ENCODE peak calls at places on chromosomes 11 and 22, in four cellular contexts. One of them, this sample, is unnamed.

GRCh38 chr22:36360871-36361383 is 26.8 kb downstream of the MYH9 start:
- DNase-seq in adipocyte: peak
- DNase-seq in stimulated activated CD4-positive, alpha-beta T cell treated with anti-CD3 and anti-CD28 coated beads, Interleukin-4, amount 100 ng/mL, for 48 hours: no peak
- DNase-seq in NCI-H1417: no peak
- DNase-seq in this sample: no peak

GRCh38 chr11:93303689-93304088 is 26.9 kb upstream of the DEUP1 start:
- DNase-seq in adipocyte: no peak
- DNase-seq in stimulated activated CD4-positive, alpha-beta T cell treated with anti-CD3 and anti-CD28 coated beads, Interleukin-4, amount 100 ng/mL, for 48 hours: no peak
- DNase-seq in NCI-H1417: no peak
- DNase-seq in this sample: no peak

GRCh38 chr22:40058265-40058664 is 63.5 kb downstream of the FAM83F start:
- DNase-seq in adipocyte: no peak
- DNase-seq in stimulated activated CD4-positive, alpha-beta T cell treated with anti-CD3 and anti-CD28 coated beads, Interleukin-4, amount 100 ng/mL, for 48 hours: peak
- DNase-seq in NCI-H1417: no peak
- DNase-seq in this sample: no peak

GRCh38 chr11:119368121-119369034 is 13.1 kb downstream of the USP2 start:
- DNase-seq in adipocyte: no peak
- DNase-seq in stimulated activated CD4-positive, alpha-beta T cell treated with anti-CD3 and anti-CD28 coated beads, Interleukin-4, amount 100 ng/mL, for 48 hours: no peak
- DNase-seq in NCI-H1417: no peak
- DNase-seq in this sample: peak

GRCh38 chr11:118929496-118930151 is 3.9 kb upstream of the BCL9L start:
- DNase-seq in adipocyte: peak
- DNase-seq in stimulated activated CD4-positive, alpha-beta T cell treated with anti-CD3 and anti-CD28 coated beads, Interleukin-4, amount 100 ng/mL, for 48 hours: peak
- DNase-seq in NCI-H1417: peak
- DNase-seq in this sample: peak

GRCh38 chr11:7637447-7638157 is 35.7 kb downstream of the CYB5R2 start:
- DNase-seq in adipocyte: peak
- DNase-seq in stimulated activated CD4-positive, alpha-beta T cell treated with anti-CD3 and anti-CD28 coated beads, Interleukin-4, amount 100 ng/mL, for 48 hours: no peak
- DNase-seq in NCI-H1417: no peak
- DNase-seq in this sample: no peak

GRCh38 chr11:30760341-30760740 is 174.2 kb upstream of the MPPED2 start:
- DNase-seq in adipocyte: no peak
- DNase-seq in stimulated activated CD4-positive, alpha-beta T cell treated with anti-CD3 and anti-CD28 coated beads, Interleukin-4, amount 100 ng/mL, for 48 hours: no peak
- DNase-seq in NCI-H1417: no peak
- DNase-seq in this sample: no peak

GRCh38 chr11:117189941-117190544 is 9.1 kb upstream of the TAGLN start:
- DNase-seq in adipocyte: no peak
- DNase-seq in stimulated activated CD4-positive, alpha-beta T cell treated with anti-CD3 and anti-CD28 coated beads, Interleukin-4, amount 100 ng/mL, for 48 hours: no peak
- DNase-seq in NCI-H1417: no peak
- DNase-seq in this sample: no peak

GRCh38 chr11:3222941-3223905 is 4.6 kb upstream of the MRGPRG start:
- DNase-seq in adipocyte: no peak
- DNase-seq in stimulated activated CD4-positive, alpha-beta T cell treated with anti-CD3 and anti-CD28 coated beads, Interleukin-4, amount 100 ng/mL, for 48 hours: no peak
- DNase-seq in NCI-H1417: no peak
- DNase-seq in this sample: no peak

GRCh38 chr22:42862045-42862734 is 5.1 kb upstream of the ARFGAP3 start:
- DNase-seq in adipocyte: no peak
- DNase-seq in stimulated activated CD4-positive, alpha-beta T cell treated with anti-CD3 and anti-CD28 coated beads, Interleukin-4, amount 100 ng/mL, for 48 hours: no peak
- DNase-seq in NCI-H1417: no peak
- DNase-seq in this sample: no peak

GRCh38 chr22:27810566-27810965 is 9.0 kb upstream of the MN1 start:
- DNase-seq in adipocyte: peak
- DNase-seq in stimulated activated CD4-positive, alpha-beta T cell treated with anti-CD3 and anti-CD28 coated beads, Interleukin-4, amount 100 ng/mL, for 48 hours: no peak
- DNase-seq in NCI-H1417: peak
- DNase-seq in this sample: peak

GRCh38 chr11:65859812-65860277 is 388 bp upstream of the MUS81 start:
- DNase-seq in adipocyte: peak
- DNase-seq in stimulated activated CD4-positive, alpha-beta T cell treated with anti-CD3 and anti-CD28 coated beads, Interleukin-4, amount 100 ng/mL, for 48 hours: no peak
- DNase-seq in NCI-H1417: no peak
- DNase-seq in this sample: peak

GRCh38 chr22:40043086-40043485 is 48.3 kb downstream of the FAM83F start:
- DNase-seq in adipocyte: peak
- DNase-seq in stimulated activated CD4-positive, alpha-beta T cell treated with anti-CD3 and anti-CD28 coated beads, Interleukin-4, amount 100 ng/mL, for 48 hours: no peak
- DNase-seq in NCI-H1417: no peak
- DNase-seq in this sample: peak

GRCh38 chr11:77046060-77046501 is 11.9 kb downstream of the B3GNT6 start:
- DNase-seq in adipocyte: peak
- DNase-seq in stimulated activated CD4-positive, alpha-beta T cell treated with anti-CD3 and anti-CD28 coated beads, Interleukin-4, amount 100 ng/mL, for 48 hours: peak
- DNase-seq in NCI-H1417: peak
- DNase-seq in this sample: peak

GRCh38 chr11:64894070-64894811 is 15.8 kb upstream of the EHD1 start:
- DNase-seq in adipocyte: peak
- DNase-seq in stimulated activated CD4-positive, alpha-beta T cell treated with anti-CD3 and anti-CD28 coated beads, Interleukin-4, amount 100 ng/mL, for 48 hours: peak
- DNase-seq in NCI-H1417: peak
- DNase-seq in this sample: peak

GRCh38 chr11:4960877-4961276 is 5.4 kb upstream of the OR51A2 start:
- DNase-seq in adipocyte: no peak
- DNase-seq in stimulated activated CD4-positive, alpha-beta T cell treated with anti-CD3 and anti-CD28 coated beads, Interleukin-4, amount 100 ng/mL, for 48 hours: no peak
- DNase-seq in NCI-H1417: peak
- DNase-seq in this sample: no peak

GRCh38 chr22:45647532-45648225 is 24.0 kb upstream of the ATXN10 start:
- DNase-seq in adipocyte: no peak
- DNase-seq in stimulated activated CD4-positive, alpha-beta T cell treated with anti-CD3 and anti-CD28 coated beads, Interleukin-4, amount 100 ng/mL, for 48 hours: no peak
- DNase-seq in NCI-H1417: no peak
- DNase-seq in this sample: no peak

GRCh38 chr11:65524010-65524746 is 705 bp upstream of the SCYL1 start:
- DNase-seq in adipocyte: no peak
- DNase-seq in stimulated activated CD4-positive, alpha-beta T cell treated with anti-CD3 and anti-CD28 coated beads, Interleukin-4, amount 100 ng/mL, for 48 hours: no peak
- DNase-seq in NCI-H1417: peak
- DNase-seq in this sample: no peak

GRCh38 chr11:126371595-126371994 is 16.1 kb downstream of the ST3GAL4 start:
- DNase-seq in adipocyte: no peak
- DNase-seq in stimulated activated CD4-positive, alpha-beta T cell treated with anti-CD3 and anti-CD28 coated beads, Interleukin-4, amount 100 ng/mL, for 48 hours: no peak
- DNase-seq in NCI-H1417: no peak
- DNase-seq in this sample: no peak

GRCh38 chr22:49694462-49695260 is 133.0 kb downstream of the BRD1 start:
- DNase-seq in adipocyte: no peak
- DNase-seq in stimulated activated CD4-positive, alpha-beta T cell treated with anti-CD3 and anti-CD28 coated beads, Interleukin-4, amount 100 ng/mL, for 48 hours: no peak
- DNase-seq in NCI-H1417: no peak
- DNase-seq in this sample: no peak

GRCh38 chr11:11701070-11701469 is 79.3 kb upstream of the GALNT18 start:
- DNase-seq in adipocyte: peak
- DNase-seq in stimulated activated CD4-positive, alpha-beta T cell treated with anti-CD3 and anti-CD28 coated beads, Interleukin-4, amount 100 ng/mL, for 48 hours: no peak
- DNase-seq in NCI-H1417: no peak
- DNase-seq in this sample: no peak

GRCh38 chr11:73197348-73197747 is 20.7 kb upstream of the P2RY2 start:
- DNase-seq in adipocyte: no peak
- DNase-seq in stimulated activated CD4-positive, alpha-beta T cell treated with anti-CD3 and anti-CD28 coated beads, Interleukin-4, amount 100 ng/mL, for 48 hours: no peak
- DNase-seq in NCI-H1417: no peak
- DNase-seq in this sample: no peak

This sample was measured in COR-L47.